ENCODE peak calls at places on chromosomes 4 and X, in five cellular contexts. F is SK-N-SH, X is K562, N is GM12878, A is HepG2. D is an unnamed sample.

GRCh38 chr4:55947254-55947882 is 1.4 kb upstream of the CEP135 start:
- DNase-seq in F (no peak), X (no peak), N (peak; percentile 73), A (no peak), D (no peak)

GRCh38 chr4:4333265-4333706 is 43.2 kb downstream of the ZBTB49 start:
- DNase-seq in F (no peak), X (no peak), N (no peak), A (no peak), D (no peak)

GRCh38 chrX:17414839-17415238 is 39.8 kb downstream of the NHS start:
- DNase-seq in F (no peak), X (no peak), N (no peak), A (no peak), D (no peak)

GRCh38 chr4:125334936-125335335 is 20.2 kb downstream of the FAT4 start:
- DNase-seq in F (no peak), X (no peak), N (no peak), A (no peak), D (no peak)

GRCh38 chrX:40973619-40974018 is 111.6 kb upstream of the USP9X start:
- DNase-seq in F (no peak), X (no peak), N (no peak), A (no peak), D (no peak)

GRCh38 chrX:150060406-150060805 is 122.1 kb upstream of the EOLA2 start:
- DNase-seq in F (no peak), X (no peak), N (no peak), A (no peak), D (no peak)

GRCh38 chr4:99202536-99202935 is 16.5 kb downstream of the ADH6 start:
- DNase-seq in F (no peak), X (no peak), N (no peak), A (no peak), D (no peak)

GRCh38 chrX:134676440-134676839 is 18.2 kb upstream of the PLAC1 start:
- DNase-seq in F (no peak), X (no peak), N (no peak), A (no peak), D (no peak)

GRCh38 chr4:147809171-147809570 is 77.3 kb downstream of the ARHGAP10 start:
- DNase-seq in F (no peak), X (no peak), N (no peak), A (no peak), D (no peak)

GRCh38 chr4:44583393-44583792 is 68.0 kb downstream of the YIPF7 start:
- DNase-seq in F (peak; percentile 1), X (no peak), N (no peak), A (no peak), D (no peak)

GRCh38 chr4:2389691-2390090 is 28.8 kb downstream of the ZFYVE28 start:
- DNase-seq in F (no peak), X (peak; percentile 35), N (no peak), A (no peak), D (no peak)
- TF ChIP-seq JUND in F (no peak), X (no peak), N (no peak), A (no peak), D (no peak)

GRCh38 chr4:7705602-7706001 is 234.1 kb downstream of the AFAP1 start:
- DNase-seq in F (no peak), X (no peak), N (no peak), A (no peak), D (no peak)
- TF ChIP-seq JUND in F (no peak), X (no peak), N (no peak), A (no peak), D (no peak)

GRCh38 chr4:182227611-182228010 is 15.6 kb upstream of the TENM3 start:
- DNase-seq in F (no peak), X (no peak), N (no peak), A (no peak), D (no peak)

GRCh38 chr4:182223708-182224107 is 19.5 kb upstream of the TENM3 start:
- DNase-seq in F (no peak), X (no peak), N (no peak), A (no peak), D (no peak)

GRCh38 chr4:182224192-182224850 is 18.9 kb upstream of the TENM3 start:
- DNase-seq in F (no peak), X (no peak), N (no peak), A (no peak), D (no peak)

GRCh38 chr4:182222766-182223165 is 20.4 kb upstream of the TENM3 start:
- DNase-seq in F (no peak), X (no peak), N (no peak), A (no peak), D (peak; percentile 71)

GRCh38 chr4:182225257-182225852 is 17.8 kb upstream of the TENM3 start:
- DNase-seq in F (no peak), X (no peak), N (no peak), A (no peak), D (no peak)
- TF ChIP-seq JUND in F (no peak), X (no peak), N (no peak), A (no peak), D (no peak)

GRCh38 chr4:7297374-7297773 is 105.0 kb downstream of the SORCS2 start:
- DNase-seq in F (no peak), X (no peak), N (no peak), A (no peak), D (no peak)

GRCh38 chr4:7295201-7295916 is 103.0 kb downstream of the SORCS2 start:
- DNase-seq in F (peak; percentile 46), X (no peak), N (no peak), A (no peak), D (no peak)

GRCh38 chr4:7297881-7298280 is 105.5 kb downstream of the SORCS2 start:
- DNase-seq in F (no peak), X (no peak), N (no peak), A (no peak), D (no peak)

GRCh38 chr4:7296661-7297335 is 104.5 kb downstream of the SORCS2 start:
- DNase-seq in F (no peak), X (no peak), N (no peak), A (no peak), D (no peak)

GRCh38 chr4:7295917-7296660 is 103.8 kb downstream of the SORCS2 start:
- DNase-seq in F (peak; percentile 82), X (peak; percentile 35), N (no peak), A (no peak), D (peak; percentile 30)
- TF ChIP-seq JUND in F (no peak), X (no peak), N (no peak), A (no peak), D (no peak)

GRCh38 chr4:5972571-5972970 is 45.7 kb downstream of the C4orf50 start:
- DNase-seq in F (no peak), X (no peak), N (no peak), A (no peak), D (no peak)

GRCh38 chr4:5969777-5970176 is 48.5 kb downstream of the C4orf50 start:
- DNase-seq in F (no peak), X (no peak), N (no peak), A (no peak), D (no peak)

GRCh38 chr4:5969336-5969735 is 48.9 kb downstream of the C4orf50 start:
- DNase-seq in F (no peak), X (no peak), N (no peak), A (no peak), D (no peak)

GRCh38 chr4:5970381-5971076 is 47.7 kb downstream of the C4orf50 start:
- DNase-seq in F (no peak), X (no peak), N (no peak), A (no peak), D (no peak)

DNA sequence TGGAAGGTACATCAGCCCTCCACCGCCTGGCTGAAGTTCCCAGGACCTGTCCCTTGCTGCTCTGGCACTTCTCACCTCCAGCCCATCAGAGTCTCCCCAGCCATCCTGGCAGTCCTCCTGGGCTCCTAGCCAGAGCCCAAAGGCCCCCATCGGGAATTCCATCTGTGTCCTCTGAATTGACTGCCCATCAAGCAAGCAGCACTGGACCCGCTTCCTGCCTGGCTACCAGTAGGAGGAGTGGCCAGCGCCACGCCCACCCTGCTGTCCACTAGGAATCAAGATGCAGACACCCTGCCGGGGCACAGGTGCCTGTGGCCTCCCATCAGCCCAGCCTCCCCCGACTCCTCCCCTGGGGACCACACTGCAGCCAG is 47.2 kb downstream of the C4orf50 start:
- DNase-seq in F (peak; percentile 54), X (peak; percentile 29), N (no peak), A (no peak), D (no peak)
- TF ChIP-seq JUND in F (no peak), X (no peak), N (no peak), A (no peak), D (no peak)

DNA sequence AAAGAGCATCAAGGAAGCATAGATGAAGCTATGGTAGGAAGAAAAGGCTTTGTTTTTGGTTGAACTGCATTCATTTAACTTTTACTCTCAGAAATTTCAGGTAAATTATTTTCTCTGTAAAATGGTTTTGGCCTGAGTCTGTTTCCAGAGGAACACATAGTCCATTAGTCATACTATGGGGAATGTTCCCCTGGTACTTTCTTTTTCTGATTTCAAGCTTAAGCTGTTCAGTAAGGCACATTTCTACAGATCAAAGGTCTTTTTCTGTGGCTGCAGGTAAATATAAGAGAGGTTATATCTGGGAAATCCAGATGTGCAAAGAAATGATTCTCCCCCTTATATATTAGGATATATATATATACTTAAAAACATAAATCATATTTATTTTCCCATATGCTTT is 1744.4 kb upstream of the ADGRL3 start:
- DNase-seq in F (no peak), X (no peak), N (no peak), A (no peak), D (no peak)
- TF ChIP-seq JUND in F (no peak), X (no peak), N (no peak), A (no peak), D (no peak)

GRCh38 chrX:46579250-46579649 is 5.7 kb downstream of the CHST7 start:
- DNase-seq in F (no peak), X (no peak), N (no peak), A (peak; percentile 34), D (no peak)

GRCh38 chrX:46587158-46587557 is 13.6 kb downstream of the CHST7 start:
- DNase-seq in F (no peak), X (no peak), N (peak; percentile 55), A (no peak), D (no peak)

GRCh38 chrX:46580613-46581012 is 7.0 kb downstream of the CHST7 start:
- DNase-seq in F (no peak), X (no peak), N (no peak), A (no peak), D (no peak)

GRCh38 chrX:46582964-46583363 is 9.4 kb downstream of the CHST7 start:
- DNase-seq in F (no peak), X (no peak), N (no peak), A (no peak), D (no peak)

DNA sequence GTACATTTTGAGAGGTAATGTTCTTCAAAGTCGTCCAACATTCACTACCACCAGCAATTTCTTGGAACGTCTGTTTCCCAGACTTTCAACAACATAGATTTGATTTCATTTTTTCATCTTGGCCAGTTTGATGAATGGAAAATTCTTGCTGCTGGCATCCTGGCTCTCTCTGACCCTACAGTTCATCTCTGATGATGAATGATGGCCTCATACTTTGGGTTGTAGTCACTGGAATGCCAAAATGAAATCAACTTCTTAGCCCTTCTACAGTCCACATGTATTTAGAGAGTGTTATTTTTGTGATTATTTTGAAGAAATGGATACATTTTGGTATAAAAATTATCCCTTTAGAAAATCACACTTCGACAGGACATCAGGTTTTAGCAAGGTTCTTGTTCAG is 8.8 kb downstream of the CHST7 start:
- DNase-seq in F (no peak), X (no peak), N (no peak), A (no peak), D (no peak)
- TF ChIP-seq JUND in F (peak; percentile 52), X (no peak), N (no peak), A (no peak), D (no peak)

D was measured in T47D.